ENCODE peak calls at places on chromosomes 4 and X, in seven cellular contexts. N is IMR-90, I is A549, Q is H1, E is HepG2, G is K562, A is GM12878. W is an unnamed sample.

GRCh38 chr4:153276966-153277365 is 67.5 kb upstream of the MND1 start:
- DNase-seq in E (no peak), Q (no peak), G (no peak), I (no peak), N (no peak), A (no peak), W (no peak)

GRCh38 chrX:13473666-13474516 is 95.5 kb upstream of the EGFL6 start:
- DNase-seq in Q (no peak), E (no peak), I (no peak), G (no peak), A (peak), N (peak), W (no peak)

GRCh38 chr4:177419416-177419815 is 22.8 kb downstream of the AGA start:
- DNase-seq in G (no peak), A (no peak), I (no peak), N (no peak), Q (no peak), E (no peak), W (no peak)

GRCh38 chrX:153766098-153766817 is 2.2 kb downstream of the PLXNB3 start:
- DNase-seq in I (peak), Q (no peak), E (peak), G (peak), N (peak), A (no peak), W (no peak)

GRCh38 chrX:47047989-47048388 is 30.3 kb upstream of the RGN start:
- DNase-seq in G (peak), E (no peak), Q (no peak), I (no peak), N (peak), A (no peak), W (no peak)

GRCh38 chr4:37781134-37781455 is 45.4 kb upstream of the PGM2 start:
- DNase-seq in E (no peak), I (no peak), Q (no peak), G (no peak), A (no peak), N (no peak), W (no peak)

GRCh38 chr4:174461438-174462106 is 60.7 kb downstream of the HPGD start:
- DNase-seq in G (peak), N (no peak), E (peak), A (no peak), I (peak), Q (no peak), W (no peak)

GRCh38 chrX:132442674-132443073 is 46.2 kb downstream of the MBNL3 start:
- DNase-seq in G (no peak), Q (no peak), I (no peak), A (no peak), N (no peak), E (no peak), W (no peak)

GRCh38 chr4:87523307-87523706 is 5.9 kb downstream of the SPARCL1 start:
- DNase-seq in G (no peak), A (no peak), E (no peak), I (no peak), Q (no peak), N (no peak), W (no peak)

GRCh38 chrX:47629419-47630210 is at the start of gene CFP:
- DNase-seq in N (no peak), I (no peak), Q (no peak), E (no peak), A (no peak), G (peak), W (no peak)

GRCh38 chr4:102779204-102779603 is 18.4 kb upstream of the MANBA start:
- DNase-seq in N (no peak), A (no peak), Q (no peak), E (no peak), G (no peak), I (no peak), W (no peak)

GRCh38 chr4:1366371-1367229 is 19.6 kb downstream of the UVSSA start:
- DNase-seq in Q (no peak), G (no peak), N (no peak), I (no peak), E (no peak), A (no peak), W (no peak)

GRCh38 chr4:163143532-163143931 is 23.2 kb downstream of the NAF1 start:
- DNase-seq in A (no peak), Q (no peak), N (no peak), G (no peak), I (no peak), E (no peak), W (no peak)

GRCh38 chr4:168864831-168865541 is 145.1 kb downstream of the CBR4 start:
- DNase-seq in Q (no peak), A (no peak), N (peak), E (no peak), G (peak), I (no peak), W (no peak)

GRCh38 chr4:2743518-2744445 is 12.4 kb downstream of the TNIP2 start:
- DNase-seq in A (no peak), E (no peak), Q (no peak), I (no peak), N (no peak), G (no peak), W (no peak)

GRCh38 chr4:12179264-12179616 is 750.5 kb upstream of the HS3ST1 start:
- DNase-seq in I (no peak), G (no peak), A (no peak), E (no peak), N (no peak), Q (no peak), W (no peak)

GRCh38 chr4:186726440-186727148 is 2.9 kb upstream of the FAT1 start:
- DNase-seq in Q (no peak), I (peak), A (no peak), G (peak), N (peak), E (peak), W (peak)

GRCh38 chr4:153215976-153216375 is 11.7 kb downstream of the TRIM2 start:
- DNase-seq in A (no peak), E (no peak), N (no peak), G (no peak), Q (no peak), I (no peak), W (no peak)

GRCh38 chr4:2742823-2743517 is 13.2 kb downstream of the TNIP2 start:
- DNase-seq in A (no peak), Q (no peak), E (no peak), G (no peak), I (no peak), N (no peak), W (no peak)

GRCh38 chrX:63354484-63354883 is 3.4 kb upstream of the SPIN4 start:
- DNase-seq in I (no peak), A (no peak), N (no peak), G (no peak), E (no peak), Q (no peak), W (no peak)

GRCh38 chr4:83917572-83917971 is 381.7 kb downstream of the GPAT3 start:
- DNase-seq in A (no peak), Q (no peak), I (peak), E (peak), G (peak), N (peak), W (no peak)

GRCh38 chr4:137677851-137678250 is 145.6 kb upstream of the PCDH18 start:
- DNase-seq in A (no peak), I (no peak), E (no peak), N (peak), G (no peak), Q (no peak), W (no peak)

GRCh38 chr4:150126880-150127236 is 48.6 kb downstream of the DCLK2 start:
- DNase-seq in A (peak), E (no peak), G (no peak), I (no peak), N (peak), Q (no peak), W (no peak)

GRCh38 chrX:153703036-153703370 is 15.3 kb downstream of the SLC6A8 start:
- DNase-seq in N (peak), Q (no peak), G (no peak), A (no peak), E (no peak), I (no peak), W (no peak)

GRCh38 chrX:2351999-2352995 is 148.5 kb downstream of the DHRSX start:
- DNase-seq in G (peak), Q (no peak), A (no peak), N (peak), I (peak), E (no peak), W (no peak)

GRCh38 chr4:175509320-175509719 is 302.7 kb downstream of the GPM6A start:
- DNase-seq in A (no peak), I (no peak), N (no peak), Q (peak), E (peak), G (peak), W (peak)

GRCh38 chr4:150525321-150525868 is 56.6 kb upstream of the MAB21L2 start:
- DNase-seq in A (no peak), N (no peak), G (no peak), E (no peak), I (no peak), Q (no peak), W (no peak)

GRCh38 chrX:38107028-38107427 is 100.7 kb downstream of the SYTL5 start:
- DNase-seq in Q (no peak), A (no peak), G (no peak), N (no peak), E (peak), I (no peak), W (no peak)

GRCh38 chr4:87975466-87975865 is at the start of gene SPP1:
- DNase-seq in G (no peak), E (peak), Q (peak), A (no peak), I (peak), N (peak), W (no peak)

GRCh38 chr4:89166971-89167475 is 55.7 kb downstream of the TIGD2 start:
- DNase-seq in A (no peak), Q (no peak), E (no peak), I (no peak), N (no peak), G (no peak), W (no peak)

GRCh38 chr4:6962211-6963041 is 52.8 kb downstream of the TBC1D14 start:
- DNase-seq in Q (no peak), N (no peak), I (no peak), A (no peak), E (no peak), G (no peak), W (no peak)

GRCh38 chrX:132958086-132958703 is at the start of gene HS6ST2:
- DNase-seq in A (no peak), G (no peak), Q (no peak), I (no peak), E (no peak), N (no peak), W (peak)

GRCh38 chr4:116400480-116400879 is 684.9 kb downstream of the TRAM1L1 start:
- DNase-seq in N (no peak), G (peak), E (no peak), I (no peak), Q (no peak), A (no peak), W (peak)

DNA sequence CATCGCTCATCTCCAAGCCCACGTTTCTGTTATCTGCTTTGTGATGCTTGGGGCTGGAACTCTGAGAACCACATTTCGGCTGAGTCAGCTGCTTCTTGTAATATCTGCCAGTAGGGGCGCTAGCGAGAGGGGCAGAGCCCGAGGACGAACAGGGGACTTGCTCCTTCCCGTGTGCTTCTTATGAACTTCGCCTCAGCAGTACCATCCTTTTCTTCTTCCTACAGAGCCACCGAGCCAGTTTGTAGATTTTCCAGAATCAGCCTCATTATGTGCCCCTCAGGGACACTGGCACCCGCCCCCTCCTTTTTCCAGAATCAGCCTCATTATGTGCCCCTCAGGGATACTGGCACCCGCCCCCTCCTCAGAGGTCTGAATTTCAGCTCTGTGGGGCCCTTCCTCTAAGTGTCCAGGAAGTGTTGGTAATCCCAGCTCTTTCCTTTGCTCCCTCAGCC is 441.7 kb upstream of the RASGEF1B start:
- DNase-seq in I (peak), N (peak), G (peak), E (peak), Q (peak), A (no peak), W (peak)
- TF ChIP-seq CEBPB in I (no peak), N (no peak), G (no peak), E (no peak), Q (no peak), A (no peak), W (no peak)

GRCh38 chr4:52035190-52035589 is 2.9 kb downstream of the SGCB start:
- DNase-seq in E (no peak), Q (no peak), N (no peak), I (no peak), A (no peak), G (no peak), W (no peak)

GRCh38 chr4:52032005-52032404 is 6.1 kb downstream of the SGCB start:
- DNase-seq in A (no peak), I (no peak), Q (no peak), G (no peak), N (no peak), E (no peak), W (no peak)

GRCh38 chr4:52038109-52038912 is at the start of gene SGCB:
- DNase-seq in E (no peak), A (no peak), N (peak), Q (no peak), I (peak), G (peak), W (no peak)

GRCh38 chr4:52036875-52037274 is 1.2 kb downstream of the SGCB start:
- DNase-seq in Q (no peak), I (no peak), G (no peak), N (no peak), E (no peak), A (no peak), W (no peak)

GRCh38 chr4:52037730-52038108 is 380 bp downstream of the SGCB start:
- DNase-seq in G (no peak), N (peak), I (peak), A (no peak), E (no peak), Q (no peak), W (no peak)
- TF ChIP-seq CEBPB in G (no peak), N (no peak), I (no peak), A (no peak), E (no peak), Q (no peak), W (no peak)

DNA sequence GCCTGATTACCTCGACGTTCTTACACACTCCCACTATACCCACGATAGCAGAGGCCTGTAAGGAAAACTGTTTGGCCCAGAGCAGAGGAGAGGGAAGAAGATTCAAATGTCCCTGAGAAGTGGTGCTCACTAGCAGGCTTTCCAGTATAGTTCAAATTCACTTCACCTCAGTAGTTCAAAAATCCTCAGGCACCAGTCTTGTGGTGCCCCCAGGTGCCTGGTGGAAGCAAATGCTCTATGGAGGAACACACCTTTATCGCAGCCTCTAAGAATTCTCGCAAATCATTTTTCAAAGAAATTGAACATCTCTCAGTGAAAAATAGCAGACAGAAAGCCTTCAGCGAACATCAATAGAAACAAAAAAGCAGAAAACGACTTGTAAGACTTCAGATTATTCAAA is 12.2 kb upstream of the MTMR1 start:
- DNase-seq in A (no peak), I (peak), E (peak), N (peak), Q (no peak), G (peak), W (peak)
- TF ChIP-seq CEBPB in A (no peak), I (no peak), E (no peak), N (no peak), Q (no peak), G (no peak), W (no peak)

GRCh38 chr4:19329631-19330030 is 922.1 kb upstream of the SLIT2 start:
- DNase-seq in A (no peak), G (no peak), Q (no peak), E (no peak), I (no peak), N (peak), W (no peak)

GRCh38 chr4:19324175-19324574 is 927.5 kb upstream of the SLIT2 start:
- DNase-seq in N (no peak), Q (no peak), I (no peak), E (no peak), G (no peak), A (no peak), W (no peak)

GRCh38 chr4:19329077-19329476 is 922.6 kb upstream of the SLIT2 start:
- DNase-seq in N (no peak), Q (no peak), A (no peak), I (no peak), G (no peak), E (no peak), W (no peak)

GRCh38 chr4:19327364-19327763 is 924.3 kb upstream of the SLIT2 start:
- DNase-seq in Q (no peak), I (no peak), G (no peak), A (no peak), E (no peak), N (peak), W (no peak)
- TF ChIP-seq CEBPB in Q (no peak), I (no peak), G (no peak), A (no peak), E (no peak), N (no peak), W (no peak)

W was measured in HCT116.